ENCODE peak calls at places on chromosomes 5 and 9, in nine cellular contexts. J is GM10248; P is MCF 10A; D is IMR-90; F is stimulated activated CD4-positive, alpha-beta T cell treated with anti-CD3 and anti-CD28 coated beads, Interleukin-4, amount 100 ng/mL, for 48 hours; A is HFF-Myc; E is HS-5; R is hepatic stellate cell; U is GM23338. T is an unnamed sample.

GRCh38 chr5:56123531-56124243 is 109.4 kb downstream of the ANKRD55 start:
- DNase-seq in F (no peak), P (peak; percentile 89), D (peak; percentile 100), U (peak; percentile 44), R (peak; percentile 88), J (no peak), A (peak; percentile 93), E (peak; percentile 99), T (peak; percentile 69)

GRCh38 chr5:88925692-88926490 is 42.9 kb upstream of the MEF2C start:
- DNase-seq in R (no peak), A (no peak), F (no peak), D (peak; percentile 47), J (no peak), P (no peak), U (no peak), E (no peak), T (no peak)

GRCh38 chr9:109856785-109857184 is 76.8 kb downstream of the PALM2AKAP2 start:
- DNase-seq in E (no peak), D (peak; percentile 33), F (no peak), A (peak; percentile 14), R (no peak), U (no peak), J (no peak), P (no peak), T (no peak)

GRCh38 chr5:103706939-103707682 is 144.5 kb upstream of the NUDT12 start:
- DNase-seq in D (no peak), A (no peak), F (no peak), P (no peak), R (no peak), J (no peak), E (peak; percentile 13), U (no peak), T (no peak)

GRCh38 chr9:109793196-109793595 is 13.2 kb downstream of the PALM2AKAP2 start:
- DNase-seq in U (no peak), E (peak; percentile 88), F (no peak), R (peak; percentile 83), J (no peak), P (peak; percentile 83), D (peak; percentile 94), A (peak; percentile 84), T (peak; percentile 39)

GRCh38 chr9:97570899-97571298 is 62.3 kb downstream of the TSTD2 start:
- DNase-seq in U (no peak), E (no peak), R (no peak), F (no peak), A (no peak), P (no peak), D (no peak), J (no peak), T (no peak)

GRCh38 chr5:117235814-117236213 is 661.2 kb upstream of the SEMA6A start:
- DNase-seq in J (no peak), P (no peak), A (no peak), U (no peak), F (no peak), E (no peak), D (no peak), R (no peak), T (no peak)

GRCh38 chr5:18811616-18812015 is 1176.4 kb downstream of the CDH18 start:
- DNase-seq in A (no peak), R (no peak), F (no peak), J (no peak), D (no peak), U (peak; percentile 6), E (no peak), P (no peak), T (no peak)

GRCh38 chr9:91255327-91255726 is 106.4 kb downstream of the AUH start:
- DNase-seq in U (no peak), J (no peak), R (peak; percentile 59), F (no peak), A (peak; percentile 20), E (peak; percentile 25), P (no peak), D (peak; percentile 91), T (no peak)

GRCh38 chr5:180156141-180156540 is 52.9 kb downstream of the RASGEF1C start:
- DNase-seq in A (no peak), J (no peak), R (no peak), P (no peak), U (peak; percentile 50), F (no peak), E (no peak), D (no peak), T (no peak)

GRCh38 chr9:36132081-36132480 is 4.5 kb upstream of the GLIPR2 start:
- DNase-seq in R (peak; percentile 38), F (no peak), D (peak; percentile 39), U (no peak), A (no peak), P (peak; percentile 59), J (no peak), E (no peak), T (no peak)

GRCh38 chr5:97839338-97840081 is 656.5 kb upstream of the RIOK2 start:
- DNase-seq in J (no peak), U (no peak), P (peak; percentile 31), E (peak; percentile 32), A (peak; percentile 82), D (peak; percentile 2), R (no peak), F (no peak), T (no peak)

GRCh38 chr9:100427366-100428263 is 672 bp downstream of the MSANTD3 start:
- DNase-seq in J (no peak), U (peak; percentile 90), A (no peak), R (peak; percentile 54), D (peak; percentile 70), F (peak; percentile 9), E (peak; percentile 65), P (peak; percentile 73), T (no peak)

GRCh38 chr9:115141612-115142011 is 23.7 kb upstream of the TNC start:
- DNase-seq in U (no peak), D (no peak), F (no peak), J (no peak), P (peak; percentile 18), A (no peak), R (no peak), E (no peak), T (no peak)

GRCh38 chr9:17802249-17802857 is 223.5 kb downstream of the SH3GL2 start:
- DNase-seq in F (no peak), J (peak; percentile 10), U (peak; percentile 38), A (peak; percentile 9), D (peak; percentile 16), P (peak; percentile 28), E (no peak), R (peak; percentile 5), T (no peak)

GRCh38 chr5:402615-403359 is 40.2 kb upstream of the EXOC3 start:
- DNase-seq in R (no peak), D (peak; percentile 55), F (no peak), J (peak; percentile 67), P (no peak), A (no peak), U (no peak), E (no peak), T (no peak)

GRCh38 chr9:134695144-134695543 is 53.5 kb downstream of the COL5A1 start:
- DNase-seq in J (no peak), A (no peak), R (no peak), P (no peak), F (no peak), E (no peak), D (no peak), U (no peak), T (no peak)

GRCh38 chr9:6567140-6567591 is 78.4 kb downstream of the GLDC start:
- DNase-seq in U (no peak), A (peak; percentile 47), D (peak; percentile 97), F (peak; percentile 34), J (no peak), E (peak; percentile 91), R (peak; percentile 60), P (peak; percentile 87), T (peak; percentile 97)

GRCh38 chr5:73948720-73949119 is 322.7 kb downstream of the ARHGEF28 start:
- DNase-seq in P (peak; percentile 32), U (no peak), D (peak; percentile 51), E (no peak), R (no peak), J (no peak), F (no peak), A (no peak), T (no peak)

GRCh38 chr5:88486466-88486865 is 217.8 kb upstream of the TMEM161B start:
- DNase-seq in U (no peak), E (no peak), D (no peak), R (no peak), P (no peak), J (no peak), A (no peak), F (no peak), T (no peak)